ENCODE peak calls at places on chromosomes 5 and 9, in four cellular contexts. O, Y, A and B are unnamed samples.

GRCh38 chr5:39224196-39224754 is 4.9 kb upstream of the FYB1 start:
- DNase-seq in O (no peak), Y (no peak), A (no peak), B (no peak)

GRCh38 chr5:17991775-17992174 is 357.5 kb downstream of the TAF11L14 start:
- DNase-seq in O (peak; percentile 58), Y (no peak), A (no peak), B (no peak)

GRCh38 chr5:54704825-54705224 is 187.3 kb downstream of the SNX18 start:
- DNase-seq in O (no peak), Y (no peak), A (no peak), B (no peak)

GRCh38 chr9:83649080-83649479 is 26.1 kb downstream of the IDNK start:
- DNase-seq in O (peak; percentile 4), Y (peak; percentile 61), A (no peak), B (peak; percentile 77)

GRCh38 chr5:1655496-1656270 is 131.9 kb upstream of the LPCAT1 start:
- DNase-seq in O (no peak), Y (no peak), A (no peak), B (no peak)

GRCh38 chr5:1480217-1480616 is 35.0 kb upstream of the SLC6A3 start:
- DNase-seq in O (no peak), Y (no peak), A (no peak), B (no peak)

GRCh38 chr9:111953444-111953843 is 56.8 kb downstream of the UGCG start:
- DNase-seq in O (no peak), Y (no peak), A (no peak), B (no peak)

GRCh38 chr5:149938272-149938671 is 6.3 kb downstream of the PDE6A start:
- DNase-seq in O (no peak), Y (no peak), A (no peak), B (no peak)